ENCODE peak calls at places on chromosomes 3 and 15, in nine cellular contexts. One of them, this sample, is unnamed.

GRCh38 chr3:187591051-187591450 is 79.1 kb downstream of the SST start:
- DNase-seq in NK-92 treated with Interleukin-12 subunit alpha and Interleukin-12 subunit beta, amount 100 ng/mL, for 24 hours: no peak
- DNase-seq in NCI-H748 treated with DMSO at 0.1 percent for 48 hours: no peak
- DNase-seq in HT1080: no peak
- DNase-seq in Ammon's horn: no peak
- DNase-seq in endodermal cell: no peak
- DNase-seq in amniotic stem cell: no peak
- DNase-seq in T-helper 1 cell: no peak
- DNase-seq in effector memory CD4-positive, alpha-beta T cell: no peak
- DNase-seq in this sample: no peak

GRCh38 chr15:41971089-41971892 is 1.1 kb downstream of the EHD4 start:
- DNase-seq in HT1080: peak
- DNase-seq in endodermal cell: peak
- DNase-seq in NK-92 treated with Interleukin-12 subunit alpha and Interleukin-12 subunit beta, amount 100 ng/mL, for 24 hours: peak
- DNase-seq in NCI-H748 treated with DMSO at 0.1 percent for 48 hours: peak
- DNase-seq in T-helper 1 cell: peak
- DNase-seq in amniotic stem cell: no peak
- DNase-seq in Ammon's horn: peak
- DNase-seq in effector memory CD4-positive, alpha-beta T cell: peak
- DNase-seq in this sample: peak

GRCh38 chr3:13575459-13576061 is 26.6 kb downstream of the FBLN2 start:
- DNase-seq in HT1080: no peak
- DNase-seq in Ammon's horn: no peak
- DNase-seq in T-helper 1 cell: no peak
- DNase-seq in endodermal cell: peak
- DNase-seq in NCI-H748 treated with DMSO at 0.1 percent for 48 hours: no peak
- DNase-seq in NK-92 treated with Interleukin-12 subunit alpha and Interleukin-12 subunit beta, amount 100 ng/mL, for 24 hours: no peak
- DNase-seq in effector memory CD4-positive, alpha-beta T cell: no peak
- DNase-seq in amniotic stem cell: no peak
- DNase-seq in this sample: no peak

GRCh38 chr3:130644600-130645232 is 101.9 kb downstream of the PIK3R4 start:
- DNase-seq in Ammon's horn: no peak
- DNase-seq in effector memory CD4-positive, alpha-beta T cell: no peak
- DNase-seq in NK-92 treated with Interleukin-12 subunit alpha and Interleukin-12 subunit beta, amount 100 ng/mL, for 24 hours: no peak
- DNase-seq in HT1080: no peak
- DNase-seq in endodermal cell: no peak
- DNase-seq in T-helper 1 cell: no peak
- DNase-seq in amniotic stem cell: no peak
- DNase-seq in NCI-H748 treated with DMSO at 0.1 percent for 48 hours: no peak
- DNase-seq in this sample: no peak

GRCh38 chr3:37704129-37704528 is 157.6 kb upstream of the CTDSPL start:
- DNase-seq in amniotic stem cell: no peak
- DNase-seq in endodermal cell: no peak
- DNase-seq in Ammon's horn: no peak
- DNase-seq in NK-92 treated with Interleukin-12 subunit alpha and Interleukin-12 subunit beta, amount 100 ng/mL, for 24 hours: no peak
- DNase-seq in T-helper 1 cell: no peak
- DNase-seq in NCI-H748 treated with DMSO at 0.1 percent for 48 hours: no peak
- DNase-seq in effector memory CD4-positive, alpha-beta T cell: no peak
- DNase-seq in HT1080: no peak
- DNase-seq in this sample: no peak

GRCh38 chr15:66724732-66725467 is 22.9 kb downstream of the SMAD6 start:
- DNase-seq in HT1080: no peak
- DNase-seq in endodermal cell: no peak
- DNase-seq in T-helper 1 cell: no peak
- DNase-seq in effector memory CD4-positive, alpha-beta T cell: no peak
- DNase-seq in amniotic stem cell: peak
- DNase-seq in NK-92 treated with Interleukin-12 subunit alpha and Interleukin-12 subunit beta, amount 100 ng/mL, for 24 hours: no peak
- DNase-seq in NCI-H748 treated with DMSO at 0.1 percent for 48 hours: no peak
- DNase-seq in Ammon's horn: no peak
- DNase-seq in this sample: no peak

GRCh38 chr3:121962443-121962842 is 59.6 kb downstream of the ILDR1 start:
- DNase-seq in NCI-H748 treated with DMSO at 0.1 percent for 48 hours: no peak
- DNase-seq in effector memory CD4-positive, alpha-beta T cell: no peak
- DNase-seq in HT1080: no peak
- DNase-seq in T-helper 1 cell: no peak
- DNase-seq in NK-92 treated with Interleukin-12 subunit alpha and Interleukin-12 subunit beta, amount 100 ng/mL, for 24 hours: no peak
- DNase-seq in endodermal cell: no peak
- DNase-seq in Ammon's horn: no peak
- DNase-seq in amniotic stem cell: no peak
- DNase-seq in this sample: no peak

GRCh38 chr3:177802151-177802900 is 605.0 kb upstream of the TBL1XR1 start:
- DNase-seq in amniotic stem cell: no peak
- DNase-seq in HT1080: peak
- DNase-seq in T-helper 1 cell: no peak
- DNase-seq in NK-92 treated with Interleukin-12 subunit alpha and Interleukin-12 subunit beta, amount 100 ng/mL, for 24 hours: no peak
- DNase-seq in endodermal cell: no peak
- DNase-seq in Ammon's horn: peak
- DNase-seq in NCI-H748 treated with DMSO at 0.1 percent for 48 hours: no peak
- DNase-seq in effector memory CD4-positive, alpha-beta T cell: no peak
- DNase-seq in this sample: no peak

GRCh38 chr3:126373682-126374601 is 16.7 kb upstream of the KLF15 start:
- DNase-seq in endodermal cell: no peak
- DNase-seq in NCI-H748 treated with DMSO at 0.1 percent for 48 hours: no peak
- DNase-seq in amniotic stem cell: no peak
- DNase-seq in NK-92 treated with Interleukin-12 subunit alpha and Interleukin-12 subunit beta, amount 100 ng/mL, for 24 hours: no peak
- DNase-seq in T-helper 1 cell: no peak
- DNase-seq in effector memory CD4-positive, alpha-beta T cell: no peak
- DNase-seq in HT1080: no peak
- DNase-seq in Ammon's horn: peak
- DNase-seq in this sample: no peak

GRCh38 chr3:33915796-33916589 is 117.6 kb downstream of the PDCD6IP start:
- DNase-seq in NK-92 treated with Interleukin-12 subunit alpha and Interleukin-12 subunit beta, amount 100 ng/mL, for 24 hours: no peak
- DNase-seq in T-helper 1 cell: no peak
- DNase-seq in endodermal cell: peak
- DNase-seq in Ammon's horn: peak
- DNase-seq in effector memory CD4-positive, alpha-beta T cell: no peak
- DNase-seq in amniotic stem cell: no peak
- DNase-seq in HT1080: no peak
- DNase-seq in NCI-H748 treated with DMSO at 0.1 percent for 48 hours: peak
- DNase-seq in this sample: peak

GRCh38 chr3:38031022-38031994 is 1.9 kb upstream of the PLCD1 start:
- DNase-seq in T-helper 1 cell: no peak
- DNase-seq in amniotic stem cell: no peak
- DNase-seq in endodermal cell: peak
- DNase-seq in effector memory CD4-positive, alpha-beta T cell: peak
- DNase-seq in NK-92 treated with Interleukin-12 subunit alpha and Interleukin-12 subunit beta, amount 100 ng/mL, for 24 hours: no peak
- DNase-seq in HT1080: peak
- DNase-seq in NCI-H748 treated with DMSO at 0.1 percent for 48 hours: no peak
- DNase-seq in Ammon's horn: no peak
- DNase-seq in this sample: peak

GRCh38 chr3:80241791-80242190 is 474.0 kb upstream of the ROBO1 start:
- DNase-seq in Ammon's horn: no peak
- DNase-seq in endodermal cell: no peak
- DNase-seq in NK-92 treated with Interleukin-12 subunit alpha and Interleukin-12 subunit beta, amount 100 ng/mL, for 24 hours: no peak
- DNase-seq in effector memory CD4-positive, alpha-beta T cell: no peak
- DNase-seq in HT1080: no peak
- DNase-seq in amniotic stem cell: no peak
- DNase-seq in T-helper 1 cell: no peak
- DNase-seq in NCI-H748 treated with DMSO at 0.1 percent for 48 hours: no peak
- DNase-seq in this sample: no peak

GRCh38 chr3:64888165-64888564 is 200.4 kb upstream of the ADAMTS9 start:
- DNase-seq in T-helper 1 cell: no peak
- DNase-seq in endodermal cell: no peak
- DNase-seq in HT1080: no peak
- DNase-seq in amniotic stem cell: no peak
- DNase-seq in NK-92 treated with Interleukin-12 subunit alpha and Interleukin-12 subunit beta, amount 100 ng/mL, for 24 hours: no peak
- DNase-seq in Ammon's horn: no peak
- DNase-seq in effector memory CD4-positive, alpha-beta T cell: no peak
- DNase-seq in NCI-H748 treated with DMSO at 0.1 percent for 48 hours: no peak
- DNase-seq in this sample: no peak

GRCh38 chr3:63538912-63539311 is 113.6 kb upstream of the SNTN start:
- DNase-seq in effector memory CD4-positive, alpha-beta T cell: no peak
- DNase-seq in HT1080: no peak
- DNase-seq in endodermal cell: no peak
- DNase-seq in NCI-H748 treated with DMSO at 0.1 percent for 48 hours: no peak
- DNase-seq in T-helper 1 cell: no peak
- DNase-seq in Ammon's horn: no peak
- DNase-seq in amniotic stem cell: no peak
- DNase-seq in NK-92 treated with Interleukin-12 subunit alpha and Interleukin-12 subunit beta, amount 100 ng/mL, for 24 hours: no peak
- DNase-seq in this sample: no peak

GRCh38 chr3:127999509-128000106 is 52.6 kb upstream of the SEC61A1 start:
- DNase-seq in Ammon's horn: no peak
- DNase-seq in T-helper 1 cell: no peak
- DNase-seq in NK-92 treated with Interleukin-12 subunit alpha and Interleukin-12 subunit beta, amount 100 ng/mL, for 24 hours: no peak
- DNase-seq in NCI-H748 treated with DMSO at 0.1 percent for 48 hours: no peak
- DNase-seq in amniotic stem cell: no peak
- DNase-seq in HT1080: no peak
- DNase-seq in endodermal cell: no peak
- DNase-seq in effector memory CD4-positive, alpha-beta T cell: no peak
- DNase-seq in this sample: no peak

GRCh38 chr15:64894395-64895056 is 17.2 kb upstream of the ANKDD1A start:
- DNase-seq in effector memory CD4-positive, alpha-beta T cell: peak
- DNase-seq in NCI-H748 treated with DMSO at 0.1 percent for 48 hours: no peak
- DNase-seq in amniotic stem cell: no peak
- DNase-seq in HT1080: no peak
- DNase-seq in T-helper 1 cell: peak
- DNase-seq in Ammon's horn: no peak
- DNase-seq in NK-92 treated with Interleukin-12 subunit alpha and Interleukin-12 subunit beta, amount 100 ng/mL, for 24 hours: peak
- DNase-seq in endodermal cell: peak
- DNase-seq in this sample: no peak

GRCh38 chr3:52792413-52792812 is 2.2 kb upstream of the ITIH3 start:
- DNase-seq in NCI-H748 treated with DMSO at 0.1 percent for 48 hours: no peak
- DNase-seq in amniotic stem cell: no peak
- DNase-seq in NK-92 treated with Interleukin-12 subunit alpha and Interleukin-12 subunit beta, amount 100 ng/mL, for 24 hours: no peak
- DNase-seq in endodermal cell: peak
- DNase-seq in effector memory CD4-positive, alpha-beta T cell: no peak
- DNase-seq in Ammon's horn: no peak
- DNase-seq in T-helper 1 cell: no peak
- DNase-seq in HT1080: no peak
- DNase-seq in this sample: no peak

GRCh38 chr15:55863911-55864310 is 121.0 kb upstream of the PRTG start:
- DNase-seq in Ammon's horn: no peak
- DNase-seq in NCI-H748 treated with DMSO at 0.1 percent for 48 hours: no peak
- DNase-seq in effector memory CD4-positive, alpha-beta T cell: no peak
- DNase-seq in T-helper 1 cell: no peak
- DNase-seq in endodermal cell: no peak
- DNase-seq in NK-92 treated with Interleukin-12 subunit alpha and Interleukin-12 subunit beta, amount 100 ng/mL, for 24 hours: no peak
- DNase-seq in HT1080: no peak
- DNase-seq in amniotic stem cell: no peak
- DNase-seq in this sample: no peak

GRCh38 chr3:108472011-108472591 is 38.3 kb downstream of the MYH15 start:
- DNase-seq in amniotic stem cell: peak
- DNase-seq in Ammon's horn: peak
- DNase-seq in NK-92 treated with Interleukin-12 subunit alpha and Interleukin-12 subunit beta, amount 100 ng/mL, for 24 hours: no peak
- DNase-seq in HT1080: peak
- DNase-seq in T-helper 1 cell: no peak
- DNase-seq in effector memory CD4-positive, alpha-beta T cell: no peak
- DNase-seq in endodermal cell: no peak
- DNase-seq in NCI-H748 treated with DMSO at 0.1 percent for 48 hours: no peak
- DNase-seq in this sample: no peak

This sample was measured in G401.